ENCODE peak calls at places on chromosomes 4 and X, in four cellular contexts. H is uterus, I is HCT116, T is H9. C is an unnamed sample.

GRCh38 chrX:130172127-130172834 is 519 bp downstream of the RAB33A start:
- DNase-seq in H (no peak), I (no peak), T (no peak), C (no peak)

GRCh38 chr4:124873361-124874171 is 161.0 kb upstream of the ANKRD50 start:
- DNase-seq in H (no peak), I (no peak), T (no peak), C (no peak)

GRCh38 chr4:148376151-148376550 is 66.1 kb downstream of the NR3C2 start:
- DNase-seq in H (no peak), I (peak; percentile 45), T (no peak), C (no peak)

GRCh38 chrX:133005038-133005437 is 46.6 kb upstream of the HS6ST2 start:
- DNase-seq in H (no peak), I (no peak), T (no peak), C (no peak)

GRCh38 chrX:15820106-15821073 is 30.1 kb downstream of the ZRSR2 start:
- DNase-seq in H (no peak), I (no peak), T (no peak), C (no peak)

GRCh38 chrX:34300871-34301270 is 168.8 kb upstream of the FAM47A start:
- DNase-seq in H (no peak), I (peak; percentile 0), T (peak; percentile 46), C (no peak)

GRCh38 chrX:45748443-45748842 is 547.8 kb upstream of the DIPK2B start:
- DNase-seq in H (no peak), I (no peak), T (no peak), C (no peak)

GRCh38 chr4:14309429-14309828 is 681.9 kb upstream of the BOD1L1 start:
- DNase-seq in H (no peak), I (no peak), T (no peak), C (no peak)

GRCh38 chrX:107154787-107155620 is 36.4 kb upstream of the RBM41 start:
- DNase-seq in H (no peak), I (no peak), T (no peak), C (peak; percentile 69)

GRCh38 chrX:143854006-143854405 is 29.9 kb upstream of the UBE2NL start:
- DNase-seq in H (no peak), I (no peak), T (no peak), C (no peak)

GRCh38 chrX:143853488-143853887 is 30.4 kb upstream of the UBE2NL start:
- DNase-seq in H (no peak), I (no peak), T (no peak), C (no peak)
- H3K27ac ChIP-seq in H (no peak overlapping the region), I (no peak overlapping the region), T (no peak overlapping the region), C (peak overlapping the region; percentile 62)

GRCh38 chr4:176444741-176445140 is 125.0 kb downstream of the SPCS3 start:
- DNase-seq in H (no peak), I (no peak), T (no peak), C (no peak)

GRCh38 chr4:176439611-176440010 is 119.8 kb downstream of the SPCS3 start:
- DNase-seq in H (no peak), I (no peak), T (no peak), C (no peak)

GRCh38 chr4:176441594-176441993 is 121.8 kb downstream of the SPCS3 start:
- DNase-seq in H (no peak), I (no peak), T (no peak), C (no peak)

GRCh38 chr4:176443646-176444409 is 124.1 kb downstream of the SPCS3 start:
- DNase-seq in H (no peak), I (no peak), T (no peak), C (no peak)

GRCh38 chr4:176443117-176443516 is 123.4 kb downstream of the SPCS3 start:
- DNase-seq in H (no peak), I (peak; percentile 56), T (no peak), C (no peak)
- H3K27ac ChIP-seq in H (no peak overlapping the region), I (no peak overlapping the region), T (no peak overlapping the region), C (peak overlapping the region; percentile 97)

DNA sequence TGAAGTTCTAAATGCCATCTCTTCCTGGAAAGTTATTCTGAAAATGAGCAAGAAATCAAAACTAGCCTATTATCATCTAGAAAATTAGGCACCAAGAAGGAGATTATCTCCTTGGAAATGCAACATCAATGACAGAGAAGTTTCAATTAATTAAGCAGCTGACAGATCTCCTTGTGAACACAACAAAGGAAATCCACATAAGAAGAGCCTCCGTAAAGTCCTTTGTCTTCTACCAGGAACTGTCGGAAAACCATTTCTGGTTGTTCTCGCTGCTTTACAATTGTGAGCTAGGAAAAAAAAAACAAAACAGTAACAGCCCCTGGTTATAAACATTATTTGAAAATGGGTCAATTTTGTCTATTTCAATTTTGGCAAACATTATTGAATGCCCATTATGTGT is 38.2 kb downstream of the METTL14 start:
- DNase-seq in H (no peak), I (no peak), T (no peak), C (no peak)
- H3K27ac ChIP-seq in H (no peak overlapping the region), I (no peak overlapping the region), T (no peak overlapping the region), C (no peak overlapping the region)

GRCh38 chr4:184954482-184954881 is 63.8 kb upstream of the HELT start:
- DNase-seq in H (no peak), I (no peak), T (no peak), C (no peak)

GRCh38 chr4:184955116-184955515 is 63.2 kb upstream of the HELT start:
- DNase-seq in H (no peak), I (no peak), T (no peak), C (no peak)

GRCh38 chr4:184952522-184952921 is 65.8 kb upstream of the HELT start:
- DNase-seq in H (no peak), I (no peak), T (no peak), C (no peak)

GRCh38 chr4:184953971-184954370 is 64.3 kb upstream of the HELT start:
- DNase-seq in H (no peak), I (no peak), T (no peak), C (no peak)

GRCh38 chr4:184953421-184953820 is 64.9 kb upstream of the HELT start:
- DNase-seq in H (no peak), I (no peak), T (no peak), C (no peak)
- H3K27ac ChIP-seq in H (no peak overlapping the region), I (no peak overlapping the region), T (no peak overlapping the region), C (no peak overlapping the region)

GRCh38 chr4:102321260-102321991 is 23.9 kb downstream of the SLC39A8 start:
- DNase-seq in H (no peak), I (no peak), T (peak; percentile 41), C (no peak)

GRCh38 chr4:102324725-102325124 is 20.6 kb downstream of the SLC39A8 start:
- DNase-seq in H (no peak), I (no peak), T (no peak), C (no peak)

GRCh38 chr4:102319594-102319993 is 25.7 kb downstream of the SLC39A8 start:
- DNase-seq in H (no peak), I (no peak), T (peak; percentile 60), C (no peak)

GRCh38 chr4:102318526-102318925 is 26.8 kb downstream of the SLC39A8 start:
- DNase-seq in H (no peak), I (no peak), T (no peak), C (no peak)

GRCh38 chr4:102322736-102323135 is 22.5 kb downstream of the SLC39A8 start:
- DNase-seq in H (no peak), I (no peak), T (no peak), C (no peak)
- H3K27ac ChIP-seq in H (no peak overlapping the region), I (no peak overlapping the region), T (no peak overlapping the region), C (no peak overlapping the region)

DNA sequence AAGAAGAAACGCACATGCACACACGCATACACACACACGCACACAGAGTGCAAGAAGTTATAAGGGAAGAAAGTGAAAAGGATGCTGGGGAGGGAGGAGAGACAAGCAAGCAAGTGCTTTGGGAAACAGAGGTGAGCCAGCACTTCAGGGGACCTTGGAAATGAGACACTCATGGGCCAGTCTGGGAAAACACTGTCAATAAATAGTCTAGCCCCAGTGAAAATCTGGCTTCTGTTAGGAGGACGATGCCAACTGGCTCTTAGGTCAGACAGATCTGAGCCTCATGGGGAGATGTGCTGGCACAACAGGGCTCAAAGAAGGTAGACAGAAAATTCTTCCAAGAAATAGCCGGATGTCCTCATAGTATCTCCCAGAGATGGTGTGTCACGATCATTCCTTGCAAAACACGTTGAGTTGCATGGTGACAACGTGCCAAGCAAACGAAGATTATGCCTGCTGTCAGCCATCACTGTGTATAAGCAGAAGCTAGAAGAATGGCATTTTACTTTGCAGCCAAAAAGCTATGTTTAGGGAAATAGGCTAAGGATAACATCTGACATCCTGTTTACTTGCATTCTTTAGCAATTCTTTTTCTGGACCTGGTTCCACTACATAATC is 557 bp upstream of the ARHGEF6 start:
- DNase-seq in H (no peak), I (no peak), T (no peak), C (no peak)
- H3K27ac ChIP-seq in H (peak overlapping the region; percentile 59), I (no peak overlapping the region), T (no peak overlapping the region), C (no peak overlapping the region)

GRCh38 chr4:1604706-1605205 is 79.4 kb downstream of the FAM53A start:
- DNase-seq in H (no peak), I (no peak), T (no peak), C (peak; percentile 61)
- H3K27ac ChIP-seq in H (no peak overlapping the region), I (no peak overlapping the region), T (no peak overlapping the region), C (no peak overlapping the region)

GRCh38 chrX:124028177-124028576 is 66.7 kb downstream of the STAG2 start:
- DNase-seq in H (no peak), I (no peak), T (no peak), C (no peak)

GRCh38 chrX:124026529-124026928 is 65.0 kb downstream of the STAG2 start:
- DNase-seq in H (no peak), I (no peak), T (no peak), C (no peak)

GRCh38 chrX:124018031-124018430 is 56.5 kb downstream of the STAG2 start:
- DNase-seq in H (no peak), I (no peak), T (no peak), C (no peak)

DNA sequence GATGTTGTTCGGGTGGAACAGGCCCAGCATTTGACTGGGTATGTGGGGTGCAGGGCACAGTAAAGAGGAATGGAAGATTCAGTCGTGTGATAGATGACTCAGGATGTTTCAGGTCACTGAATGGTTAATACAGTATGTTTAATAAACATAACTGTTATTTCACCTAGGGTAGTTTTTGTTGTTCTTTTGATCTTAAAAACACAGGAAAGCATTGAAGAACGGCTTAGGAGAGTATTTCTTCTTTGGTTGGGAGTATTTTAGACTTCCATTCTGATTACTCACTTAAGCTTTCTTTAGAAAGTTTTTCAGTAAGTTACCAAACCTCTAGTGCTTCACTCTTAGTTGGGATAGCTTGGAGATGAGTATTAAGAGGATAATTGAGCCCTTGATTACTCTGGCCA is 62.3 kb downstream of the STAG2 start:
- DNase-seq in H (no peak), I (no peak), T (no peak), C (no peak)
- H3K27ac ChIP-seq in H (no peak overlapping the region), I (no peak overlapping the region), T (no peak overlapping the region), C (no peak overlapping the region)

DNA sequence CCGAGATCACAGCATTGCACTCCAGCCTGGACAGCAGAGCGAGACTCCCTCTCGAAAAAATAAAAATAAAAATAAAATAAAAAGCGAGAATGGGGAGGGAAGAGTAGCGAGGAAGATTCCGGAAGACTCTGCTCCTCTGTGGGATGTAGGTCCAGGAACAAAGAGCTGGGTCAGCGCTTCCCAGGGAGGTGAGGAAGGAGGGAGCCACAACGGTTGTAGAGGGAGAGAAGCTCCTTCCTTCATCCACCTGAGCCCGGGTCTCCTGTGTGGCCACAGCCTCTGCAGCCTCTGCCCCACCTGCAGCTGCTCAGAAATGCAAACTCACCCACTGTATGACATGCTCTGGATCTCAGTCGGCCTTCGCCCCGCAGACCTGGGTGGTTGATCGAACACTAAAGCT is 3.8 kb upstream of the PPP2R3B start:
- DNase-seq in H (no peak), I (no peak), T (no peak), C (no peak)
- H3K27ac ChIP-seq in H (no peak overlapping the region), I (no peak overlapping the region), T (no peak overlapping the region), C (no peak overlapping the region)